ENCODE peak calls at places on chromosomes 6 and 20, in five cellular contexts. U is breast epithelium, V is left ventricle myocardium inferior, W is neuronal stem cell, C is Peyer's patch. S is an unnamed sample. For H3K27me3 and H3K4me1, the result is how much of the 10 kb centered on the place peaks cover.

GRCh38 chr6:52232990-52233389 is 11.3 kb downstream of the IL17F start:
- DNase-seq in C (no peak), W (no peak), V (no peak), U (no peak), S (no peak)

GRCh38 chr6:33375143-33375649 is 16.4 kb upstream of the KIFC1 start:
- DNase-seq in V (peak), W (no peak), U (peak), C (no peak), S (no peak)

GRCh38 chr20:30610751-30611150 is 646.7 kb upstream of the DEFB115 start:
- DNase-seq in W (no peak), V (no peak), U (no peak), C (no peak), S (no peak)

GRCh38 chr20:51661609-51662178 is 106.5 kb downstream of the ATP9A start:
- DNase-seq in W (no peak), C (no peak), V (no peak), U (no peak), S (peak)

GRCh38 chr20:7908905-7909304 is 31.4 kb downstream of the HAO1 start:
- DNase-seq in V (no peak), W (no peak), C (no peak), U (no peak), S (no peak)

GRCh38 chr6:39144804-39145203 is 29.8 kb upstream of the SAYSD1 start:
- DNase-seq in V (no peak), U (no peak), W (no peak), C (no peak), S (no peak)

GRCh38 chr6:150876598-150876997 is 11.1 kb downstream of the MTHFD1L start:
- DNase-seq in C (no peak), W (no peak), U (peak), V (peak), S (no peak)

GRCh38 chr20:58706150-58706892 is 13.7 kb downstream of the NPEPL1 start:
- DNase-seq in V (no peak), W (no peak), U (peak), C (no peak), S (no peak)

GRCh38 chr6:148945311-148946021 is 198.6 kb downstream of the UST start:
- DNase-seq in C (no peak), U (no peak), V (no peak), W (no peak), S (no peak)

GRCh38 chr20:6709865-6710595 is 57.5 kb upstream of the BMP2 start:
- DNase-seq in V (no peak), U (no peak), C (no peak), W (no peak), S (no peak)

GRCh38 chr6:81933089-81933488 is 180.6 kb upstream of the TENT5A start:
- DNase-seq in V (no peak), C (no peak), W (no peak), U (no peak), S (no peak)

GRCh38 chr6:1024587-1024986 is 287.3 kb upstream of the FOXQ1 start:
- DNase-seq in U (no peak), C (no peak), W (no peak), V (no peak), S (no peak)

GRCh38 chr6:149867876-149868640 is 3.9 kb upstream of the LRP11 start:
- DNase-seq in V (no peak), U (no peak), W (no peak), C (no peak), S (no peak)

GRCh38 chr6:142155895-142156757 is 9.1 kb downstream of the VTA1 start:
- DNase-seq in V (no peak), W (no peak), C (no peak), U (no peak), S (no peak)

GRCh38 chr20:20498081-20498861 is 130.4 kb downstream of the INSM1 start:
- DNase-seq in C (no peak), U (no peak), W (peak), V (no peak), S (no peak)

GRCh38 chr20:58435237-58435636 is 46.2 kb downstream of the VAPB start:
- DNase-seq in U (no peak), V (no peak), W (no peak), C (no peak), S (no peak)

GRCh38 chr20:44536139-44536538 is 14.3 kb upstream of the SERINC3 start:
- DNase-seq in U (no peak), C (no peak), W (no peak), V (no peak), S (no peak)

GRCh38 chr6:101393291-101394251 is at the start of gene GRIK2:
- DNase-seq in C (no peak), U (no peak), W (peak), V (no peak), S (no peak)

GRCh38 chr6:79369026-79369425 is 134.5 kb upstream of the HMGN3 start:
- DNase-seq in U (no peak), C (no peak), W (no peak), V (no peak), S (no peak)

GRCh38 chr6:30150671-30151395 is 10.2 kb downstream of the TRIM10 start:
- DNase-seq in C (no peak), V (no peak), W (no peak), U (no peak), S (no peak)

GRCh38 chr20:46402236-46402886 is 4.1 kb downstream of the ELMO2 start:
- DNase-seq in W (no peak), U (no peak), V (no peak), C (no peak), S (no peak)

GRCh38 chr6:165841153-165841558 is 178.1 kb upstream of the PDE10A start:
- DNase-seq in C (no peak), V (no peak), U (no peak), W (no peak), S (no peak)

GRCh38 chr20:14488756-14489479 is 151.5 kb upstream of the FLRT3 start:
- DNase-seq in U (no peak), W (no peak), V (no peak), C (no peak), S (no peak)

GRCh38 chr6:15843226-15843625 is 180.4 kb upstream of the DTNBP1 start:
- DNase-seq in W (no peak), C (no peak), U (no peak), V (no peak), S (no peak)

GRCh38 chr6:147958683-147959082 is 384.0 kb upstream of the SASH1 start:
- DNase-seq in U (no peak), V (no peak), C (no peak), W (no peak), S (no peak)

GRCh38 chr6:129031051-129031599 is 148.2 kb downstream of the LAMA2 start:
- DNase-seq in V (no peak), C (no peak), U (no peak), W (no peak), S (no peak)

GRCh38 chr20:11140359-11140758 is 466.6 kb upstream of the JAG1 start:
- DNase-seq in W (no peak), U (no peak), V (no peak), C (no peak), S (no peak)

GRCh38 chr6:1228754-1229191 is 83.1 kb upstream of the FOXQ1 start:
- DNase-seq in W (no peak), U (no peak), V (no peak), C (no peak), S (no peak)

GRCh38 chr6:41780623-41781301 is at the start of gene PRICKLE4:
- DNase-seq in V (peak), W (peak), U (no peak), C (no peak), S (no peak)

GRCh38 chr20:10800288-10800687 is 126.5 kb upstream of the JAG1 start:
- DNase-seq in V (no peak), W (no peak), C (no peak), U (no peak), S (no peak)

GRCh38 chr6:138987299-138987642 is 782 bp downstream of the REPS1 start:
- DNase-seq in W (no peak), V (no peak), U (peak), C (peak), S (no peak)

GRCh38 chr6:10794239-10794638 is 44.1 kb downstream of the MAK start:
- DNase-seq in C (no peak), U (no peak), W (no peak), V (no peak), S (no peak)
- H3K27ac ChIP-seq in C (no peak), U (no peak), W (no peak), V (no peak), S (no peak)

DNA sequence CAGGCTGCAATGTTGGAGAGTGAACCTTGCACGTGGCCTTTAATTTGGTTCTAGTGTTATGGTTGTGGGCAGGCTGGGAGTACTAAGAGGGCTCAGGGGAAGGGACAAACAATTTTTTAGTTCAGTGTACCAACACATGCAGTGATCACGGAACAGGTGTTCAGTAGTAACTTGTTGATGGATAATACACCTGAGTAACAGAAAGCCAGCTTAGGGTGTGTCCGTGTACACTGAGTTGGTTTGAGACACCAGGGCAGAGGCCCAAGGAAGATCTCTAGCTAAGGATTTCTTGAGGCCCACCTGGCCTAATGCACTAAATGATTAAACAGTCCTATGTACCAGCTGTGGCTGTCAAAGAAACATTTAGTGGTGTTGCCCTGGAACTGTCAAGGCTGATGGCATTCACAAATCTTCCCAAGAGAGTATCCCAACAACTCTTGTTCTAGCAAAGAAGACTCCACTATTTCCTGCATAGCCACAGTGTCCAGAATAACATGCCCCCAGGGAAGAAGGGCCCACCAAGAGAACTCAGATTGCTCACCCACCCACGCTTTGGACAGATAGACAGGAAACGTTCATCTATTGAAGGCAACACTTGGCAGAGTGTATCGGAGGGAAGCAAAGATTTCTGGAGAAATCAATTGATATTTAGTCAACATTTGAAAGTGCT is 60.0 kb downstream of the CD83 start:
- DNase-seq in W (no peak), U (no peak), V (no peak), C (no peak), S (no peak)
- H3K27me3 ChIP-seq in W (under half), U (under half), V (under half), C (under half), S (under half)

GRCh38 chr6:105882833-105883232 is 203.3 kb upstream of the PRDM1 start:
- DNase-seq in W (no peak), C (no peak), V (no peak), U (no peak), S (no peak)

GRCh38 chr6:105883966-105884365 is 202.2 kb upstream of the PRDM1 start:
- DNase-seq in C (no peak), V (no peak), U (no peak), W (no peak), S (no peak)

GRCh38 chr6:105886812-105887513 is 199.2 kb upstream of the PRDM1 start:
- DNase-seq in W (no peak), V (no peak), U (no peak), C (no peak), S (no peak)

GRCh38 chr6:105884426-105884825 is 201.7 kb upstream of the PRDM1 start:
- DNase-seq in V (no peak), U (no peak), W (no peak), C (peak), S (no peak)

GRCh38 chr6:105886066-105886811 is 199.9 kb upstream of the PRDM1 start:
- DNase-seq in V (no peak), W (no peak), U (no peak), C (no peak), S (no peak)
- H3K4me1 ChIP-seq in V (under half), W (under half), U (under half), C (under half), S (under half)

GRCh38 chr6:133358598-133358997 is 117.4 kb downstream of the EYA4 start:
- DNase-seq in W (no peak), C (no peak), V (no peak), U (no peak), S (no peak)

GRCh38 chr6:133359760-133360159 is 118.6 kb downstream of the EYA4 start:
- DNase-seq in W (no peak), C (no peak), U (no peak), V (no peak), S (no peak)

GRCh38 chr6:133359256-133359655 is 118.1 kb downstream of the EYA4 start:
- DNase-seq in V (no peak), U (no peak), C (no peak), W (no peak), S (no peak)

GRCh38 chr6:133362813-133363212 is 121.7 kb downstream of the EYA4 start:
- DNase-seq in C (no peak), U (no peak), V (no peak), W (no peak), S (no peak)

GRCh38 chr6:133360194-133360593 is 119.0 kb downstream of the EYA4 start:
- DNase-seq in U (no peak), C (no peak), W (no peak), V (no peak), S (no peak)
- H3K27ac ChIP-seq in U (no peak), C (no peak), W (no peak), V (peak), S (no peak)